ENCODE peak calls at places on chromosomes 3 and 15, in ten cellular contexts. L, E, I, W, Q, Y, O, H, T and U are unnamed samples.

GRCh38 chr3:60953406-60953805 is 297.8 kb downstream of the FHIT start:
- DNase-seq in E (no peak), I (no peak), T (no peak), L (no peak), H (no peak), O (no peak), W (no peak), Q (no peak), Y (no peak), U (no peak)

GRCh38 chr15:68481321-68481720 is 49.4 kb upstream of the ITGA11 start:
- DNase-seq in E (no peak), I (no peak), Q (no peak), W (no peak), L (no peak), O (no peak), Y (no peak), T (peak; percentile 31), H (no peak), U (no peak)

GRCh38 chr15:93980149-93980911 is 251.0 kb upstream of the MCTP2 start:
- DNase-seq in E (no peak), I (peak; percentile 34), W (no peak), L (no peak), O (no peak), T (no peak), Q (no peak), H (peak; percentile 16), Y (no peak), U (peak; percentile 19)

GRCh38 chr3:55574671-55575070 is 87.6 kb upstream of the WNT5A start:
- DNase-seq in Q (no peak), T (no peak), L (no peak), I (no peak), W (no peak), E (no peak), H (no peak), Y (no peak), O (no peak), U (no peak)

GRCh38 chr3:194396897-194397756 is 1.9 kb downstream of the GP5 start:
- DNase-seq in L (no peak), O (no peak), T (no peak), Q (no peak), E (no peak), Y (no peak), I (no peak), W (no peak), H (no peak), U (no peak)

GRCh38 chr15:46900992-46901391 is 816.3 kb upstream of the SEMA6D start:
- DNase-seq in Q (no peak), T (no peak), H (no peak), E (no peak), Y (no peak), O (no peak), L (no peak), W (no peak), I (no peak), U (no peak)

GRCh38 chr3:8536106-8537052 is 34.8 kb downstream of the LMCD1 start:
- DNase-seq in T (no peak), E (no peak), H (no peak), O (no peak), Q (no peak), L (no peak), Y (peak; percentile 88), I (no peak), W (no peak), U (no peak)

GRCh38 chr15:69200773-69201745 is 40.6 kb downstream of the GLCE start:
- DNase-seq in Y (no peak), W (no peak), L (no peak), E (no peak), H (no peak), I (no peak), Q (no peak), O (peak; percentile 48), T (no peak), U (no peak)

GRCh38 chr3:186283651-186284445 is 78.2 kb downstream of the DGKG start:
- DNase-seq in I (no peak), L (no peak), Q (no peak), E (no peak), T (peak; percentile 68), Y (peak; percentile 59), W (no peak), H (no peak), O (no peak), U (no peak)

GRCh38 chr3:23712656-23713559 is 92.8 kb upstream of the UBE2E1 start:
- DNase-seq in Y (peak; percentile 96), H (peak; percentile 16), Q (no peak), T (no peak), L (no peak), O (no peak), E (no peak), I (peak; percentile 60), W (no peak), U (no peak)

GRCh38 chr3:186616299-186616617 is 3.4 kb downstream of the AHSG start:
- DNase-seq in W (no peak), L (no peak), I (no peak), Y (no peak), E (no peak), H (no peak), O (no peak), T (no peak), Q (no peak), U (no peak)

GRCh38 chr3:115800489-115801080 is 177.3 kb downstream of the GAP43 start:
- DNase-seq in O (no peak), I (no peak), L (no peak), Y (peak; percentile 86), Q (no peak), E (no peak), H (no peak), W (no peak), T (no peak), U (no peak)

GRCh38 chr15:39075311-39075710 is 505.6 kb upstream of the THBS1 start:
- DNase-seq in E (no peak), O (no peak), I (peak; percentile 29), W (no peak), Q (no peak), H (no peak), T (no peak), Y (peak; percentile 48), L (no peak), U (no peak)

GRCh38 chr3:197835509-197835908 is 44.5 kb downstream of the LRCH3 start:
- DNase-seq in Y (no peak), T (no peak), W (peak; percentile 19), L (no peak), I (no peak), Q (no peak), O (no peak), E (no peak), H (no peak), U (no peak)
- TF ChIP-seq POLR2A in Y (no peak), T (no peak), W (peak; percentile 28), L (no peak), I (no peak), Q (no peak), O (no peak), E (no peak), H (no peak), U (no peak)

DNA sequence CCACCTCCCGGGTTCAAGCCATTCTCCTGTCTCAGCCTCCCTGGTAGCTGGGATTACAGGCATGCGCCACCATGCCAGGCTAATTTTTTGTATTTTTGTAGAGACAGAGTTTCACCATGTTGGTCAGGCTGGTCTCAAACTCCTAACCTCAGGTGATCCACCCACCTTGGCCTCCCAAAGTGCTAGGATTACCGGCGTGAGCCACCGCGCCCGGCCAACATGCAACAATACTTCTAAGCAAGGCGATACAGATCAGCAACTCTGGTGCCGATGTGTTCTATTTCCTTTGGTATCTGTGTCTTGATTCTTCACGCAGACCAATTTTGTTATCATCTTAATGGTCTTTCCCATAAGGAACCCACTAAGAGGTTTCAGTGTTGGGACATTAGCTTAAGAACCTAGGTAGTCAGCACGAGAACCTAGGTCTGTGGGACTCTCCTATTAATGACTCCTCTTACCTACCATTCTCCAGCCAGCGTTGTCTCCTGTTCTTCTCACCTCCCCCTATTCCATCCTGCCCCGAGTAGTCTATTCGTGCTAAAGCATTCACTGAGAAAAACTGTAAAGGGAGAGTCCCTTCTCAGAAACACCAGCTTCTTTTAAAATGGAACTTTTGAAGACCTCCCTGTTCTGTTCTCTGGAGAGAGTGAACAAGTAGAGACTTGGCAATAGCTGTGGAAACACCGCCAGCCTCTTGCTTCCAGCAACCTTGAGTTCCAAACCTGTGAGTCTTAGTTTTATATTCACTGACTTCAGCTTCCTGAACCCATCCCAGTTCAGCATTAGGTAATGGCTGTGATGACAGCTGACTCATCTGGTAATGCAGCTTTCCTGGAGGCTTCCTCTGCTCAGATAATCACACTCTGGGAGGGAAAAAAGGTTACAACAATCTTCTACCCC is 61.2 kb downstream of the TSC22D2 start:
- DNase-seq in L (peak; percentile 63), I (peak; percentile 12), E (no peak), W (no peak), Y (peak; percentile 98), Q (no peak), H (peak; percentile 73), O (peak; percentile 68), T (no peak), U (peak; percentile 50)
- TF ChIP-seq POLR2A in L (no peak), I (no peak), E (peak; percentile 24), W (no peak), Y (peak; percentile 33), Q (no peak), H (peak; percentile 88), O (no peak), T (no peak), U (no peak)

DNA sequence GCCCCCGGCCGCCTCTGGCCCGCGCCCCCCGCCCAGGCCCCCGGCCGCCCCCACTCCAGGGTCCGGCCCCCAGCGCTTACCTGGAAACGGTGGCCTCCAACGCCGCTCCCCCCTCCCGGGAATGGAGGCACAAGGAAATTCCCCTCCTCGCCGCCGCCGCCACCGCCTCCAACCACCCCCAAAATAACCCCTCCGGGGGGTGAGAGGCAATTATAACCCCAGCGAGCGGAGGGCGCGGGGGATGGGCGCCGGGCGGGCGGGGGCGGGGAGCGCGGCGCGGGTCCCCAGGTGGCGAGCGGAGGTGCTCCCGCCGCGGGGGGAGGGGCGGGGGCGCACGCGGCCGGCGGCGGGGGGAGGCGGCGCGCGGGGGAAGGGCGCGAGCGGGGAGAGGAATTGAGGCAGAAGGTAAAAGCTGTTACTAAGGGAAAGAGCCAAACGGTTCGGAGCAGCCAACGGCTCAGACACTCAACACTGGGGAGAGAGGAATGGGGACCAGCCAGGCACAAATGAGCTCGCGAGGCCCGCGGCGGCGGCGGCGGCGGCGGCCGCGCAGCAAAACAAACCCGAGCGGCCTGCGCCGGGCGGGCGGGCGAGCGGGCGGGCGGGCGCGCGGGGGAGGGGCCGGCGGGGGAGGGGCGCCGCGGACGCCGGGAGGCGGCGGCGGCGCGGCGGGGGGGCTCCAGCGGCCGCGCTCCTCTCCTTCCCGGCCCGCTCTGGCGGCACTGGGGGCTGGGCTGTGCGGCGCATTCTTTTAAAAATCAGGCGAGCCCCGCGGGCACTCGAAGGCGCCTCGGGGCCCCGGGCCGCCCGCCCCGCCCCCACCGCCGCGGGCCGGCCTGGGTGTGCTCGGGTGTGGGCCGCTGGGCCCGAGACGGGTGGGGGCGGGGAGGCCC is at the start of gene TBL1XR1:
- DNase-seq in I (peak; percentile 84), W (peak; percentile 67), E (peak; percentile 89), O (peak; percentile 82), H (peak; percentile 95), T (peak; percentile 98), Q (peak; percentile 51), L (peak; percentile 91), Y (peak; percentile 94), U (peak; percentile 93)
- TF ChIP-seq POLR2A in I (no peak), W (no peak), E (no peak), O (no peak), H (no peak), T (no peak), Q (no peak), L (no peak), Y (peak; percentile 20), U (no peak)

DNA sequence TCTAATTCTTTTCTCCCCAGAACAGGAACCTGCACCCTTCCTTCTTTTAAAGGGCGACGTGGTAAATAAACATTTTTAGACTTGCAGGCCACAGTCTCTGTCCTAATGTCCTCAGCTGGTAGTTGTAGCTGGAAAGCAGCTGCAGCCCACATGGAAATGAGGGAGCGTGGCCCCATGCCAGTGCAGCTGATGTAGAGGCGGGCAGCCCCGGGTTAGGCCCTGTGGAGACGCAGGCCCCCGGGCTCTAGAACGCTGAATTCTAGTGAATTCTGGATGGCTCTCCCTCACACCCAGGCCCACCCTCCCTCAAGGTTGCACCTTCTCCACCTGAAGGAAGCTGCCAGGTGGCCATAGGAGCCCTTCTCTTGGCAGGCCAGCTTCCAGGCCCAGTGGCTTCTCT is 52.3 kb downstream of the PGPEP1L start:
- DNase-seq in I (peak; percentile 22), W (no peak), T (peak; percentile 80), H (no peak), E (no peak), O (no peak), L (no peak), Q (no peak), Y (no peak), U (no peak)
- TF ChIP-seq POLR2A in I (no peak), W (no peak), T (no peak), H (no peak), E (no peak), O (no peak), L (no peak), Q (no peak), Y (no peak), U (no peak)